ENCODE peak calls at places on chromosome 4, in ten cellular contexts. F, N, Q, K, W, G, I, Z, Y and T are unnamed samples.

GRCh38 chr4:17544205-17544604 is 29.2 kb downstream of the CLRN2 start:
- DNase-seq in F (no peak), N (no peak), Q (no peak), K (peak; percentile 33), W (peak; percentile 42), G (no peak), I (no peak), Z (no peak), Y (no peak), T (no peak)

GRCh38 chr4:7285244-7286122 is 93.1 kb downstream of the SORCS2 start:
- DNase-seq in F (no peak), N (no peak), Q (no peak), K (no peak), W (no peak), G (no peak), I (no peak), Z (no peak), Y (no peak), T (no peak)

GRCh38 chr4:129623233-129623632 is 527.3 kb downstream of the C4orf33 start:
- DNase-seq in F (peak; percentile 91), N (no peak), Q (no peak), K (no peak), W (no peak), G (no peak), I (no peak), Z (no peak), Y (no peak), T (peak; percentile 31)

GRCh38 chr4:152605641-152606304 is 69.9 kb upstream of the FBXW7 start:
- DNase-seq in F (no peak), N (no peak), Q (peak; percentile 78), K (peak; percentile 15), W (no peak), G (no peak), I (no peak), Z (no peak), Y (no peak), T (peak; percentile 30)

GRCh38 chr4:86334020-86334750 is 25.7 kb downstream of the MAPK10 start:
- DNase-seq in F (no peak), N (no peak), Q (no peak), K (no peak), W (no peak), G (no peak), I (no peak), Z (no peak), Y (no peak), T (peak; percentile 53)

GRCh38 chr4:114694770-114695169 is 96.2 kb downstream of the UGT8 start:
- DNase-seq in F (peak; percentile 53), N (peak; percentile 16), Q (peak; percentile 3), K (peak; percentile 66), W (peak; percentile 59), G (peak; percentile 26), I (peak; percentile 28), Z (peak; percentile 11), Y (no peak), T (peak; percentile 72)

GRCh38 chr4:100162027-100162685 is 28.1 kb downstream of the DDIT4L start:
- DNase-seq in F (peak; percentile 82), N (no peak), Q (no peak), K (no peak), W (no peak), G (no peak), I (no peak), Z (peak; percentile 28), Y (no peak), T (no peak)

GRCh38 chr4:33959519-33959918 is 2284.8 kb downstream of the ARAP2 start:
- DNase-seq in F (no peak), N (peak; percentile 32), Q (peak; percentile 66), K (no peak), W (peak; percentile 59), G (no peak), I (no peak), Z (no peak), Y (no peak), T (no peak)

GRCh38 chr4:29309050-29309449 is 1411.1 kb upstream of the PCDH7 start:
- DNase-seq in F (no peak), N (peak; percentile 11), Q (peak; percentile 36), K (no peak), W (peak; percentile 90), G (no peak), I (no peak), Z (no peak), Y (no peak), T (no peak)

GRCh38 chr4:80183196-80184052 is 13.9 kb upstream of the PRDM8 start:
- DNase-seq in F (no peak), N (no peak), Q (no peak), K (no peak), W (no peak), G (no peak), I (no peak), Z (no peak), Y (no peak), T (no peak)

GRCh38 chr4:79906996-79907395 is 166.0 kb downstream of the ANTXR2 start:
- DNase-seq in F (no peak), N (no peak), Q (no peak), K (no peak), W (no peak), G (no peak), I (no peak), Z (no peak), Y (no peak), T (no peak)

GRCh38 chr4:45183905-45184304 is 457.5 kb upstream of the GNPDA2 start:
- DNase-seq in F (no peak), N (no peak), Q (no peak), K (no peak), W (no peak), G (no peak), I (no peak), Z (no peak), Y (no peak), T (no peak)

GRCh38 chr4:42371306-42372063 is 25.8 kb upstream of the SHISA3 start:
- DNase-seq in F (peak; percentile 59), N (peak; percentile 9), Q (peak; percentile 35), K (peak; percentile 41), W (peak; percentile 77), G (no peak), I (peak; percentile 33), Z (no peak), Y (no peak), T (peak; percentile 51)

GRCh38 chr4:30714408-30715031 is 5.6 kb upstream of the PCDH7 start:
- DNase-seq in F (peak; percentile 42), N (peak; percentile 38), Q (peak; percentile 42), K (peak; percentile 53), W (peak; percentile 65), G (peak; percentile 40), I (peak; percentile 73), Z (no peak), Y (peak; percentile 47), T (peak; percentile 84)

GRCh38 chr4:81469774-81470455 is 1.8 kb downstream of the RASGEF1B start:
- DNase-seq in F (no peak), N (no peak), Q (no peak), K (no peak), W (no peak), G (no peak), I (no peak), Z (no peak), Y (no peak), T (no peak)

GRCh38 chr4:185534850-185535761 is at the start of gene PDLIM3:
- DNase-seq in F (peak; percentile 77), N (peak; percentile 15), Q (peak; percentile 29), K (peak; percentile 56), W (no peak), G (peak; percentile 65), I (peak; percentile 12), Z (no peak), Y (peak; percentile 36), T (peak; percentile 80)

GRCh38 chr4:120659626-120660170 is 262.8 kb downstream of the PRDM5 start:
- DNase-seq in F (no peak), N (no peak), Q (no peak), K (no peak), W (no peak), G (no peak), I (no peak), Z (no peak), Y (no peak), T (no peak)

GRCh38 chr4:123555500-123556273 is 159.1 kb downstream of the SPRY1 start:
- DNase-seq in F (no peak), N (peak; percentile 81), Q (peak; percentile 87), K (peak; percentile 46), W (peak; percentile 70), G (no peak), I (no peak), Z (no peak), Y (peak; percentile 96), T (peak; percentile 95)

GRCh38 chr4:125314676-125315570 is at the start of gene FAT4:
- DNase-seq in F (peak; percentile 94), N (peak; percentile 94), Q (peak; percentile 97), K (peak; percentile 68), W (peak; percentile 85), G (peak; percentile 89), I (peak; percentile 85), Z (no peak), Y (peak; percentile 77), T (peak; percentile 99)
- H3K9ac ChIP-seq in F (peak within 1 kb of the TSS; percentile 50), N (peak within 1 kb of the TSS; percentile 22), Q (peak within 1 kb of the TSS; percentile 95), K (peak within 1 kb of the TSS; percentile 41), W (peak within 1 kb of the TSS; percentile 39), G (peak within 1 kb of the TSS; percentile 90), I (peak within 1 kb of the TSS; percentile 62), Z (no peak within 1 kb of the TSS), Y (peak within 1 kb of the TSS; percentile 51), T (peak within 1 kb of the TSS; percentile 96)

GRCh38 chr4:184376923-184377322 is 97.4 kb downstream of the IRF2 start:
- DNase-seq in F (no peak), N (no peak), Q (no peak), K (no peak), W (no peak), G (no peak), I (no peak), Z (no peak), Y (no peak), T (no peak)
- H3K9me3 ChIP-seq in F (no peaks in the 10 kb centered on the region), N (no peaks in the 10 kb centered on the region), Q (no peaks in the 10 kb centered on the region), K (peaks cover 2% of the 10 kb centered on the region), W (no peaks in the 10 kb centered on the region), G (peaks cover 7% of the 10 kb centered on the region), I (no peaks in the 10 kb centered on the region), Z (peaks cover 21% of the 10 kb centered on the region), Y (no peaks in the 10 kb centered on the region), T (no peaks in the 10 kb centered on the region)

DNA sequence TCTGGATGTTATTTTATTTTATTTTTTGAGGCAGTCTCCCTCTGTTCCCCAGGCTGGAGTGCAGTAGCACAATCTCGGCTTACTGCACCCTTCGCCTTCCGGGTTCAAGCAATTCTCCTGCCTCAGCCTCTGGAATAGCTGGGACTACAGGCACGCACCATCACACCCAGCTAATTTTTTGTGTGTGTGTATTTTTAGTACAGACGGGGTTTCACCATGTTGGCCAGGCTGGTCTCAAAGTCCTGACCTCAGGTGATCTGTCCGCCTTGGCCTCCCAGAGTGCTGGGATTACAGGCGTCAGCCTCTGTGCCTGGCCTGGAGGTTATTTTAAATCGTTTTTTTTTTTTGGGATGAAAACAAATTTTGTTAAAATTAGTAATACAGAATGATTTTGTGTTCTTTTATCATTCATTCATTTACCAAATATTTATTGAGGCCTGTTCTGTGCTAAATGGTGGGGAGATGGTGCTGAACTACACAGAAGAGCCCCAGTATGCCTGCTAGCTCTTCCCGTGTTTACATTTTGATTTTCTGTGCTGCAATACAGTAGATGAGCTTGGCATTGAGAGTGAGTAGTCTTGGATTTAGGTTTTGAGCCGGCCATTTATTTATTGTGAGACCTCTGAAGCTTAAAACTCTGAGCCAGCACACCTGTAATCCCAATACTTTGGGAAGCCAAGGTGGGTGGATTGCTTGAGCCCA is 22.7 kb downstream of the ADD1 start:
- DNase-seq in F (no peak), N (no peak), Q (no peak), K (no peak), W (no peak), G (no peak), I (no peak), Z (no peak), Y (no peak), T (no peak)
- H3K4me1 ChIP-seq in F (peaks cover 17% of the 10 kb centered on the region), N (no peaks in the 10 kb centered on the region), Q (peaks cover 37% of the 10 kb centered on the region), K (peaks cover 9% of the 10 kb centered on the region), W (peaks cover 12% of the 10 kb centered on the region), G (peaks cover 33% of the 10 kb centered on the region), I (peaks cover 23% of the 10 kb centered on the region), Z (peaks cover 15% of the 10 kb centered on the region), Y (peaks cover 25% of the 10 kb centered on the region), T (peaks cover 80% of the 10 kb centered on the region)

GRCh38 chr4:40265910-40266274 is 69.1 kb downstream of the RHOH start:
- DNase-seq in F (no peak), N (no peak), Q (no peak), K (no peak), W (no peak), G (no peak), I (no peak), Z (no peak), Y (no peak), T (no peak)
- H3K9ac ChIP-seq in F (no peak overlapping the region), N (no peak overlapping the region), Q (no peak overlapping the region), K (no peak overlapping the region), W (no peak overlapping the region), G (no peak overlapping the region), I (no peak overlapping the region), Z (no peak overlapping the region), Y (no peak overlapping the region), T (no peak overlapping the region)